ENCODE peak calls at places on chromosome 13, in six cellular contexts. G is Peyer's patch, N is tibial nerve, Y is ovary, B is uterus, R is IMR-90. H is an unnamed sample.

GRCh38 chr13:59342396-59342795 is 821.3 kb downstream of the DIAPH3 start:
- DNase-seq in G (no peak), N (no peak), Y (no peak), B (no peak), R (no peak), H (no peak)

GRCh38 chr13:25462301-25463125 is 90.7 kb downstream of the ATP8A2 start:
- DNase-seq in G (no peak), N (no peak), Y (no peak), B (no peak), R (no peak), H (no peak)

GRCh38 chr13:21673592-21674270 is 2.9 kb downstream of the FGF9 start:
- DNase-seq in G (peak; percentile 70), N (no peak), Y (no peak), B (no peak), R (peak; percentile 36), H (no peak)

GRCh38 chr13:93243375-93244063 is 16.9 kb downstream of the GPC6 start:
- DNase-seq in G (no peak), N (no peak), Y (no peak), B (no peak), R (no peak), H (no peak)

GRCh38 chr13:95684463-95684862 is 7.5 kb downstream of the DNAJC3 start:
- DNase-seq in G (no peak), N (no peak), Y (no peak), B (no peak), R (no peak), H (no peak)

GRCh38 chr13:108034909-108035308 is 180.4 kb downstream of the LIG4 start:
- DNase-seq in G (no peak), N (no peak), Y (no peak), B (no peak), R (no peak), H (no peak)

GRCh38 chr13:51840141-51840540 is 4.8 kb downstream of the TMEM272 start:
- DNase-seq in G (no peak), N (no peak), Y (no peak), B (no peak), R (no peak), H (no peak)

GRCh38 chr13:113926301-113926761 is 47.5 kb downstream of the C13orf46 start:
- DNase-seq in G (peak; percentile 40), N (peak; percentile 51), Y (peak; percentile 29), B (no peak), R (peak; percentile 60), H (peak; percentile 89)

GRCh38 chr13:36297600-36298338 is at the start of gene CCDC169:
- DNase-seq in G (peak; percentile 73), N (peak; percentile 68), Y (peak; percentile 80), B (peak; percentile 62), R (peak; percentile 51), H (no peak)
- TF ChIP-seq POLR2A in G (no peak), N (no peak), Y (no peak), B (peak; percentile 36), R (no peak), H (no peak)

GRCh38 chr13:110683921-110684320 is 22.0 kb downstream of the CARS2 start:
- DNase-seq in G (peak; percentile 37), N (no peak), Y (no peak), B (no peak), R (no peak), H (no peak)
- TF ChIP-seq POLR2A in G (no peak), N (no peak), Y (no peak), B (no peak), R (no peak), H (no peak)

DNA sequence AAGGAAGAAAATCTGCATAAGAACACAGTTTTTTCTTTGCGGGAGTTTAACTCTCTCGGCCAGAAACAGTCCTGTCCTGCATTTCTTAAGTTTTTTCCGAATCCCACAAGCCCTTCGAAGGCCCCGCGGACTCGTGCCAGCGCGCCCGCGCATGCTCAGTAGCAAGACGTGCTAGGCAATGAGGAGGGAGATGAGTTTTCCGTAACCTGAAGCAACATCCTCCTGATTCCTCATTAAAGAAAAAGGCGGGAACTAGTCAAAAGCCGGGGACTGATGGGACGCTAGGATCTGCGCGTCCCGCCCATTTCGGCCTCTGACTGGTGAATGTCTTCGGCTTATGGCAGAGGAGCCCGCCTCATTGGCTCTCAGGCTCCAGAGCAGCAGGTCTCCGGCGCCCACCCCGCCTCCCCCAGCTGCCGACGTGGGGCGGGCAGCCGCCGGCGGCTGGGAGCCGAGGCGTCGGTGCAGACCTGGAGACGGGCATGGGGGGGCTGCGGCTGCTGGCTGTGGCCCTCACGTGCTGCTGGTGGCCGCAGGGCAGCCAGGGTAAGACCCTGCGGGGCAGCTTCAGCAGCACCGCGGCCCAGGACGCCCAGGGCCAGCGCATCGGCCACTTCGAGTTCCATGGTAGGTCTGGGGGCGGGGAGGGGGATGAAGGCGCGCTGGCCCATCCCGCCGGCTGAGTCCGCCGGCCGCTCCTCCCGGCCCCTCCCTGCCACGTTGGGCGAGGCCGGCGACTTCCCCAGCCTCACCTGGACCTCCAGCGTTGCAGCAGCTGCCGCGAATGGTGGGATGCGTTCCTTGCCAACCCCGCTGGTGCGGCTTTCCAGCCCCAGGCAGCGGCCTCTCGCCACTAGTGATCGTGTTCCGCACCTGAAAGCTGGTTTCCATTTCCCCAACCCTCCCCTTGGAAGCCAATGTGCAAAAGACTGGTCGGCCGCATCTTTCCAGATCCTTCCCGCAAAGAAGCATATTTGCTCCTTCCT is at the start of gene GPR180:
- DNase-seq in G (peak; percentile 98), N (peak; percentile 88), Y (peak; percentile 97), B (peak; percentile 98), R (peak; percentile 100), H (peak; percentile 99)
- TF ChIP-seq POLR2A in G (peak; percentile 84), N (peak; percentile 54), Y (peak; percentile 69), B (peak; percentile 84), R (peak; percentile 73), H (no peak)

DNA sequence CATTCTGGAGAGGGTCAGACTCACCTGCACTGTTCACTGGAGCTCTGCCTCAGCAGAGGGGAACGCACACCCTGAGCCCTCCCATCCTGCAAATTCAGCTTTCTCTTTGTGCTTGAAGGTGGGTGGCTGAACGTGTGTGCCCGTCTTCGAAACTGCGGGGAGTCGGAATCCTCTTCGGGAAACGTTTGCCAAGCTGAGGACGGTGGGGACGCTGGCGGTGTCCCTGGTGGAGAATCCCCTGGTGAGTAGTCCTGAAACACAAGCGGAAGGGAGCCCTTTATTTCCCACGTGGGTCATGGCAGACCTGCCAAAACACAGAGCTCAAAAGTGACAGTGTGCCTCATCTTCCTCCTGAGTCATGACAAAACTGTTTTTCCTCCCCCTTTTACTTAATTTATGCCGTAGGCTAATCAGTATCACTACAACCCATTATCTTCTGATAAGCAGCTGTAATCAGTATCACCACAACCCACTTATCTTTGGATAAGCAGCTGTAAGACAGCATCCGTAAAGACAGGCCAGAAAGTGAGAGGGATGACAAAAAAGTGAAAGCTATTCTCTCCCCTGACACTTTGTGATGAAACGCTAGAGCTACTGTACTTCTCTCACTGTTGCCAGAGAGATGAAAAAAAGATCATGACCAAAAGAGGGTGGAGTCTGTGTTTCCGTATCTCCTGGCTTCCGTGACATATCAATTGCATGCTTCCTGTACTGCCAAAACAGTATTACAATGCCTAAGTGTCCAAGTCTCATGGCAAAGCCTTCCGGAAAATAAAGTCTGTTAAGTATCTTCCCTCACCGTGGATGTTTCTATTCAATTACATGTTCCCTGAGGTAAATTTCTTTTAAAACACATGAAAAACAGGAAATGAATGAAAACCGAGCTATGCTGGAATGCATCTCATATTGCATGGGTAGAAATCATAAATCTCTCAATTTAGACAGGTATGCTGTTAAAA is 155.5 kb downstream of the TBC1D4 start:
- DNase-seq in G (no peak), N (no peak), Y (peak; percentile 52), B (no peak), R (peak; percentile 53), H (no peak)
- TF ChIP-seq POLR2A in G (no peak), N (no peak), Y (no peak), B (no peak), R (no peak), H (no peak)

GRCh38 chr13:98486412-98486811 is 90.5 kb downstream of the STK24 start:
- DNase-seq in G (no peak), N (no peak), Y (no peak), B (no peak), R (no peak), H (no peak)
- TF ChIP-seq POLR2A in G (no peak), N (no peak), Y (no peak), B (no peak), R (no peak), H (no peak)

DNA sequence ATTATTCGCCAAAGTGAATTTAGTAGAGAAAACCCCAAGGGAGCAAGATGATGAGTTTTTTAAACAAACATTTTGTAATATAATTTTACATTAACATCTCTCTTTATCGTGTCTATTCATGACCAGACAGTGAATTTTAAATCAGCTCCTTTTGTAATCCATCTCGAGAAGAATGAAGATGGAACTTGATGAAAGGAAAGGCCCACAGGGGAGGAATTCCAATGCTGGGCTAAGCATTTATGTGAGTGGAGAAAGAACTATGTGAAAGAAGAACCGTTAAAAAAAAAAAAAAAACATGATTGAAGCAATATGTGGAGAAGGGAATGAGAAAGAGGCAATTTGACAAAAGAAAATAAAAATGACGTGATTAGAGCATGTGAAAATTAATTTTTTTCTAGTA is 170.6 kb downstream of the KCTD12 start:
- DNase-seq in G (no peak), N (no peak), Y (no peak), B (no peak), R (no peak), H (no peak)
- TF ChIP-seq POLR2A in G (no peak), N (no peak), Y (no peak), B (no peak), R (no peak), H (no peak)

DNA sequence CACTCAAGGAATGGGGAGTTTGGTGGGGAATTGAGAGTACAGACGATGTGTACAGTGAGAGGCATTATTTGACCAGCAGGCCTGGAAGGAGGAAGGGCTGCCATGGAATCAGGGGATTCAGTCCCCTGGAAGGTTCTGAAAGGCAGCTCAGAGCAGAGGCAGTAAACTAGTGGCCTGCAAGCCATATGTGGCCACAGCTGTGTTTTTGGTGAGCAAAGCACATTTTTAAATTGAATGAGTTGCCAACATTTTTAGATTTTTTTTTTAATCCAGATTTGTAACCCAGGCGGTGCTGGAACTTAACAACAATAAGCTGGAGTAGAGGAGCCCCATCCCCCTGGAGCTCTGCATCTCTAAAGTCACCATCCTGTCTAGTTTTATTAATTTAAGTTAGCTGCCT is 95.3 kb upstream of the IPO5 start:
- DNase-seq in G (no peak), N (no peak), Y (no peak), B (no peak), R (no peak), H (no peak)
- TF ChIP-seq POLR2A in G (no peak), N (no peak), Y (no peak), B (no peak), R (no peak), H (no peak)

H was measured in vagina.